ENCODE peak calls at places on chromosomes 11 and 22, in nine cellular contexts. J, K, O, P, W, Q, V, F and N are unnamed samples. For H3K4me1, the result is how much of the 10 kb centered on the place peaks cover.

GRCh38 chr11:22802861-22803260 is 26.7 kb downstream of the SVIP start:
- DNase-seq in P (no peak), Q (no peak), K (no peak), W (no peak), O (no peak), F (no peak), V (no peak), J (no peak), N (no peak)

GRCh38 chr11:65126624-65127274 is 4.6 kb downstream of the MRPL49 start:
- DNase-seq in V (no peak), F (no peak), J (no peak), O (no peak), K (no peak), Q (no peak), P (peak), W (peak), N (no peak)

GRCh38 chr11:28679795-28680194 is 571.6 kb downstream of the METTL15 start:
- DNase-seq in F (no peak), O (peak), J (no peak), Q (no peak), P (no peak), V (no peak), K (no peak), W (no peak), N (no peak)

GRCh38 chr11:118633979-118634378 is 26.6 kb downstream of the PHLDB1 start:
- DNase-seq in O (peak), J (no peak), F (no peak), K (no peak), W (no peak), Q (no peak), P (no peak), V (no peak), N (peak)

GRCh38 chr22:47586038-47586437 is 823.6 kb downstream of the TBC1D22A start:
- DNase-seq in Q (no peak), V (no peak), P (no peak), W (no peak), O (no peak), K (no peak), F (no peak), J (no peak), N (no peak)

GRCh38 chr11:67285541-67286498 is 3.3 kb upstream of the ANKRD13D start:
- DNase-seq in W (no peak), Q (no peak), J (no peak), F (no peak), K (no peak), P (no peak), V (no peak), O (no peak), N (peak)

GRCh38 chr11:22441831-22442230 is 103.7 kb downstream of the SLC17A6 start:
- DNase-seq in J (no peak), K (no peak), O (no peak), V (no peak), P (no peak), F (no peak), W (no peak), Q (no peak), N (no peak)

GRCh38 chr11:3989251-3989650 is 105.3 kb upstream of the RRM1 start:
- DNase-seq in O (no peak), K (peak), V (no peak), F (no peak), J (no peak), W (peak), Q (no peak), P (no peak), N (no peak)

GRCh38 chr22:49182416-49182815 is 645.3 kb downstream of the BRD1 start:
- DNase-seq in W (no peak), V (no peak), Q (no peak), P (no peak), J (no peak), K (no peak), O (no peak), F (no peak), N (no peak)

GRCh38 chr22:33314316-33314715 is 256.1 kb upstream of the SYN3 start:
- DNase-seq in P (no peak), Q (no peak), F (no peak), K (no peak), V (no peak), W (no peak), O (no peak), J (no peak), N (no peak)

GRCh38 chr11:95330332-95330731 is 99.3 kb upstream of the SESN3 start:
- DNase-seq in Q (no peak), P (no peak), W (peak), V (no peak), J (no peak), O (no peak), F (no peak), K (no peak), N (no peak)

GRCh38 chr22:26845016-26845728 is 187.8 kb downstream of the MIAT start:
- DNase-seq in Q (no peak), F (no peak), W (peak), J (no peak), O (no peak), K (no peak), P (no peak), V (no peak), N (no peak)

GRCh38 chr11:12259956-12260355 is 117.4 kb upstream of the PARVA start:
- DNase-seq in W (no peak), K (no peak), J (no peak), F (no peak), Q (no peak), P (no peak), V (no peak), O (no peak), N (no peak)

GRCh38 chr22:32354360-32355351 is 3.0 kb upstream of the RFPL3 start:
- DNase-seq in P (peak), F (peak), K (no peak), O (peak), J (no peak), W (no peak), V (no peak), Q (no peak), N (no peak)

GRCh38 chr22:50269573-50270301 is 443 bp downstream of the MAPK11 start:
- DNase-seq in W (peak), K (peak), F (peak), P (no peak), V (peak), Q (no peak), O (peak), J (no peak), N (peak)

GRCh38 chr11:78651923-78652602 is 77.4 kb upstream of the NARS2 start:
- DNase-seq in P (no peak), F (no peak), Q (no peak), K (no peak), V (no peak), J (no peak), W (peak), O (no peak), N (no peak)

GRCh38 chr11:45855308-45855707 is 8.0 kb downstream of the CRY2 start:
- DNase-seq in Q (no peak), J (no peak), W (no peak), V (no peak), K (no peak), P (no peak), F (no peak), O (no peak), N (no peak)

GRCh38 chr11:75582935-75583709 is 21.1 kb downstream of the SERPINH1 start:
- DNase-seq in W (peak), O (peak), V (peak), P (peak), J (no peak), K (peak), F (peak), Q (peak), N (peak)

GRCh38 chr22:35419756-35420155 is 19.8 kb downstream of the MCM5 start:
- DNase-seq in F (no peak), V (no peak), Q (no peak), J (no peak), K (no peak), P (no peak), W (no peak), O (no peak), N (no peak)

GRCh38 chr22:43301866-43302265 is 41.3 kb downstream of the SCUBE1 start:
- DNase-seq in V (no peak), J (no peak), K (no peak), Q (no peak), P (no peak), W (no peak), F (no peak), O (no peak), N (no peak)

GRCh38 chr11:131592734-131593133 is 222.3 kb downstream of the NTM start:
- DNase-seq in P (no peak), W (no peak), K (no peak), V (no peak), Q (no peak), O (no peak), F (no peak), J (no peak), N (no peak)

GRCh38 chr11:88523362-88524028 is 186.0 kb upstream of the CTSC start:
- DNase-seq in K (no peak), J (no peak), P (no peak), W (no peak), Q (no peak), V (no peak), O (peak), F (no peak), N (no peak)

GRCh38 chr11:61477126-61477525 is 31.4 kb upstream of the LRRC10B start:
- DNase-seq in O (no peak), P (no peak), J (no peak), V (no peak), Q (no peak), W (no peak), K (no peak), F (no peak), N (peak)

GRCh38 chr22:43066844-43067385 is 22.3 kb downstream of the TTLL1 start:
- DNase-seq in W (no peak), J (no peak), F (no peak), K (peak), O (peak), Q (no peak), V (peak), P (peak), N (no peak)

GRCh38 chr11:119368121-119369034 is 13.1 kb downstream of the USP2 start:
- DNase-seq in W (peak), P (no peak), J (no peak), Q (no peak), F (no peak), V (peak), O (peak), K (peak), N (peak)

GRCh38 chr11:118438314-118438931 is 2.1 kb downstream of the KMT2A start:
- DNase-seq in K (peak), Q (no peak), F (peak), J (no peak), O (peak), V (peak), W (peak), P (peak), N (no peak)

GRCh38 chr11:106178361-106178760 is 100.9 kb downstream of the AASDHPPT start:
- DNase-seq in K (no peak), P (no peak), V (no peak), F (no peak), O (no peak), W (no peak), J (no peak), Q (no peak), N (no peak)

GRCh38 chr11:10909141-10909883 is 51.5 kb upstream of the ZBED5 start:
- DNase-seq in J (no peak), V (no peak), W (no peak), P (no peak), O (peak), K (no peak), Q (no peak), F (no peak), N (no peak)

GRCh38 chr11:17519486-17519885 is 24.7 kb downstream of the USH1C start:
- DNase-seq in Q (no peak), P (no peak), W (no peak), J (no peak), F (no peak), O (no peak), K (no peak), V (no peak), N (no peak)

GRCh38 chr11:69125861-69126260 is 29.9 kb upstream of the SMIM38 start:
- DNase-seq in O (no peak), P (no peak), J (no peak), F (no peak), K (no peak), Q (no peak), V (no peak), W (no peak), N (no peak)

GRCh38 chr22:43511276-43511910 is 99.6 kb downstream of the MPPED1 start:
- DNase-seq in P (no peak), W (no peak), O (no peak), V (no peak), K (no peak), J (no peak), F (no peak), Q (no peak), N (no peak)

GRCh38 chr11:57530215-57530595 is 349 bp downstream of the TIMM10 start:
- DNase-seq in O (no peak), P (no peak), V (no peak), W (no peak), F (peak), J (no peak), Q (no peak), K (no peak), N (peak)

GRCh38 chr11:128956401-128957203 is 13.9 kb upstream of the TP53AIP1 start:
- DNase-seq in P (no peak), O (peak), Q (peak), F (peak), J (peak), W (peak), V (peak), K (peak), N (no peak)

GRCh38 chr22:24161909-24162308 is 19.4 kb upstream of the SUSD2 start:
- DNase-seq in O (no peak), Q (no peak), K (no peak), W (no peak), F (no peak), V (no peak), J (no peak), P (no peak), N (no peak)
- H3K27ac ChIP-seq in O (no peak), Q (no peak), K (no peak), W (peak), F (no peak), V (no peak), J (no peak), P (no peak), N (peak)

GRCh38 chr11:44601471-44602370 is 36.3 kb downstream of the CD82 start:
- DNase-seq in J (no peak), W (no peak), Q (no peak), F (peak), V (peak), P (no peak), K (peak), O (no peak), N (no peak)
- H3K4me1 ChIP-seq in J (half or more), W (under half), Q (under half), F (half or more), V (under half), P (under half), K (under half), O (under half), N (under half)

DNA sequence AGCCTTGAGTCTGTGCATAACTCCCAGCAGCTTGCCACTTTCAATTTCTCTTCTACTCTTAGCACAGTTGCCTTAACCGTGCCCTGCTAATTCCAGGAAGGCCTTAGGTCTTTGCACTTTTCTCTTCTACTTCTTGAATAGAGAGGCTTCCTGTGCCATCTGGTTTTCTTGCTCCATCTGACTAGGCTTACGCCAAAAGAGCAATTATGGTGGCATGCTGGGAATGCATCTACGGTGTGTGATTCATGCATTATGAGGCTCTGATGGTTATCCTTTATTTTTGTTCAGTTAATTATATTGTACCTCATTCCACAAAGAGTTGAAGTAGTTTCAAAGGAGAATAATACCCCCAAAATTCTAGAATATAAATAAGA is 29.4 kb downstream of the SIK2 start:
- DNase-seq in O (peak), W (no peak), V (no peak), Q (no peak), P (peak), J (no peak), K (no peak), F (no peak), N (no peak)
- H3K27ac ChIP-seq in O (no peak), W (no peak), V (no peak), Q (no peak), P (peak), J (no peak), K (no peak), F (no peak), N (no peak)

DNA sequence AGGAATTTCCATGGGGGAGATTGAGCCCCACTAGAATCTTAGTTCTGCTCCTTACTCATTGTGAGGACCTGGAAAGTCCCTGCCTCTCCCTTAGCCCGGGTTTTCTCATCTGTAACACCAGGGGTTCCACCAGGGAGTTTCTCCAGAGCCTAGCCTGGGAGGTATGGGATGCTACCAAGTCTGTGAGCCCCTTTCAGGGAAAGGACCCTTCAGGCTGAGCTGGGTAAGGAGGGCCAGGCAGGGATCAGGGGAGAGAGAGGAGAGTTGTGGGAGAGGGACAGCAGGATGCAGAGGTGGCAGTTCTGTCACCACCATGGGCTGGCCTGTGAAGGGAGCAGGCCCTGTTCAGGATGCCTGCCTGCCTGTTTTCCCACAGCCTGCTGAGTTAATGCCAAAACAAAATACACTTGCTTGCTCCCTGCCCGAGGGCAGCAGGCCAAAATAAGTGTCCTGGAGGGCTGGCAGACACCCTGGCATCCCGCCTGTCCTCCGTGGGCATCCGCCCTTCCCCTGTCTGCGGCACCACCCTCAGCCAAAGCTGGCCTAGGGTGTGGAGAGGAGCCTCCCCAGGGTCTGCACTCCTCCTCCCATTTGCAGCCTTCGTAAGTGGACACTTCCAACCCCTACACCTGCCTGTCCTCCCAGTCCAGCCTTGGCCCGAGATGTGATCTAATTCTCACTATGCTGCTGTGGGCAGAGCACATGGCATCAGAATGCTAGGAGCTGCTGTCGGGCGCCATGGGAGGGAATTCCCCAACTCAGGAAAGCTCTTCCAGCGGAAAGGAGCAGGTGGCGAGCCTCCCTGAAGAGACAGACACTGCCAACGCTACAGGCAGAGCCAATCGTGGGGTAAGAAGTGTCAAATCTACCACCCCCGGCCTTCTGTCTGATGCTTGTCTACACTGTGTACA is 5.9 kb upstream of the FCHSD2 start:
- DNase-seq in V (no peak), J (no peak), F (no peak), W (no peak), Q (no peak), P (no peak), O (no peak), K (no peak), N (peak)
- H3K4me1 ChIP-seq in V (under half), J (half or more), F (half or more), W (under half), Q (under half), P (under half), O (under half), K (under half), N (under half)

DNA sequence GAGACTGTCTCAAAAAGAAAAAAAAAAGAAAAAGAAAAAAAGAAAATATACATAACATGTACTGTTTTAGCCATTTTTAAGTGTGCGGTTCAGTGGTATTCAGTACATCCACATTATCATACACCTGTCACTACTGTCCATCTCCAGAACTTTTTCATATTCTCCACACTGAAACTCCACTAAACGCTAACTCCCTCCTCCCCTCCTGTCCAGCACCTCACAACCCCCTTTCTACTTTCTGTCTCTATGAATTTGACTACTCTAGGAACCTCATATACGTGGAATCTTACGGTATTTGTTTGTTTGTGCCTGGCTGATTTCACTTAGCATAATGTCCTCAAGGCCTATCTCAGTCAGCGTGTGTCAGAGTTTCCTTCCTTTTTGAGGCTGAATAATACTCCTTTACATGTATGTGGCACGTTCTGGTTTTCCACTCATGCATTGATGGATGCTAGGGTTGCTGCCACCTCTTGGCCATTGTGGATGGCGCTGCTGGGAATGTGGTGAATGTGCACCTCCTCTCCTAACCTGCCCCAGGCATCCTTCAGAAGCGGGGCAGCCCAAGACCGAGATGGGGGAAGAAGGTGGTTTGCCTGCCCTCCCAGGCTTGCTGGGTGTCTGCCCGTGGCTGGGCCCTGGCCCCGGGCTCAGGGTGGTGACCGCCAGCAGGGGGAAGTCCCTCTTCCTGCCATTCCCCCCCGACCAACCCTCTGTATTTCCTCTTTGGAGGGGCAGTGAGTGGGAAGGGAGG is 60.5 kb downstream of the BCR start:
- DNase-seq in F (peak), O (no peak), P (no peak), J (no peak), K (no peak), Q (no peak), V (no peak), W (peak), N (peak)
- H3K27ac ChIP-seq in F (no peak), O (no peak), P (no peak), J (no peak), K (peak), Q (peak), V (no peak), W (peak), N (no peak)

DNA sequence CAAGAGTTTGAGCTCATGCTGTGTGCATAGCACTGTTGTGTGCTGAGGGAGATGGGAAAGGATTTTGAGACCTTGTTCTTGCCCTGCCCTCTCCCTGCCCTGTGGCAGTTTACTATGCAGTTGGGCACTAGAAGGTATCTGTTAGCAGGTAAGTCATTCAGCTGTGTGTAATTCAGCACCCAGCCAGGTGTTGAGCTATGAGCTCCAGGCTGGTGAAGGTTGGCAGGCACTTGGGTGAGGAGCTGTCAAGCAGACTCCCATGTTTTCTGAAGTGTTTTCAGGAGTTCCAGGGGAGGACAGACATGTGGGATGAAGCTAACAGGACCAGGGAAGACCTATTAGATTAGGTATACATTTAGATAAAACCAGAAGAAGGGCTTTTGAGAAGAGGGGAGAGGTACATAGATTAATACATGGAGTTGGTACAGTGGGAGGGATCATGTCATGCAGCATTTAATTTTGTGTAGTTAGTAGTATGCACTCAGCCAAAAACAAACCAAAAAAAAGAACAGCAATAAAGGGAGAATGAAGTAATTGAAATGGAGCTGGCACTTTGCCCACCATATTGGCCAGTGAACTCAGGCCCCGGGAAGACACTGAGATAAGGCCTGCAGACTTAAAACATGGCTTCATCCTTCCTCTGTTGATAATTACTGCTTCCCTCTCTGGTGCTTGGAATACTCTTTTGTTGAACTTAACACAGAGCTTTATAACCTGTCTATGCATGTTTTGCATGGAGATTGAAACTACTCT is 2.9 kb downstream of the PANX1 start:
- DNase-seq in Q (no peak), O (peak), K (peak), F (no peak), P (no peak), V (no peak), J (no peak), W (peak), N (peak)
- H3K4me1 ChIP-seq in Q (under half), O (under half), K (under half), F (under half), P (half or more), V (half or more), J (under half), W (under half), N (under half)